ENCODE peak calls at places on chromosomes 1 and 21, in six cellular contexts. N is AG10803, U is OCI-LY7, P is A549, S is BJ, D is neuronal stem cell. G is an unnamed sample.

GRCh38 chr21:28089599-28090421 is 902.9 kb downstream of the LTN1 start:
- DNase-seq in N (no peak), U (no peak), P (no peak), S (no peak), D (no peak), G (peak; percentile 74)

GRCh38 chr21:38241029-38241740 is 15.6 kb upstream of the KCNJ15 start:
- DNase-seq in N (peak; percentile 88), U (no peak), P (no peak), S (peak; percentile 31), D (no peak), G (peak; percentile 75)

GRCh38 chr1:160046494-160047115 is 14.8 kb upstream of the PIGM start:
- DNase-seq in N (peak; percentile 44), U (peak; percentile 62), P (peak; percentile 75), S (no peak), D (no peak), G (peak; percentile 58)

GRCh38 chr1:246280551-246280950 is 226.5 kb downstream of the SMYD3 start:
- DNase-seq in N (peak; percentile 37), U (no peak), P (no peak), S (no peak), D (no peak), G (peak; percentile 65)

GRCh38 chr1:205053296-205053695 is 10.3 kb downstream of the CNTN2 start:
- DNase-seq in N (no peak), U (no peak), P (no peak), S (no peak), D (no peak), G (no peak)

GRCh38 chr1:181080543-181080942 is 8.0 kb upstream of the IER5 start:
- DNase-seq in N (no peak), U (no peak), P (no peak), S (no peak), D (no peak), G (no peak)

GRCh38 chr21:34989337-34990151 is 59.6 kb downstream of the RUNX1 start:
- DNase-seq in N (no peak), U (no peak), P (no peak), S (no peak), D (no peak), G (peak; percentile 56)

GRCh38 chr21:15414057-15414456 is 315.7 kb upstream of the USP25 start:
- DNase-seq in N (no peak), U (no peak), P (no peak), S (no peak), D (no peak), G (no peak)

GRCh38 chr1:197096137-197096536 is 29.1 kb upstream of the F13B start:
- DNase-seq in N (no peak), U (no peak), P (no peak), S (no peak), D (no peak), G (no peak)

GRCh38 chr1:47178665-47179022 is 11.2 kb downstream of the PDZK1IP1 start:
- DNase-seq in N (no peak), U (no peak), P (no peak), S (no peak), D (no peak), G (no peak)
- H3K4me3 ChIP-seq in N (peak overlapping the region; percentile 68), U (no peak overlapping the region), P (peak overlapping the region; percentile 46), S (peak overlapping the region; percentile 18), D (peak overlapping the region; percentile 27), G (peak overlapping the region; percentile 57)

DNA sequence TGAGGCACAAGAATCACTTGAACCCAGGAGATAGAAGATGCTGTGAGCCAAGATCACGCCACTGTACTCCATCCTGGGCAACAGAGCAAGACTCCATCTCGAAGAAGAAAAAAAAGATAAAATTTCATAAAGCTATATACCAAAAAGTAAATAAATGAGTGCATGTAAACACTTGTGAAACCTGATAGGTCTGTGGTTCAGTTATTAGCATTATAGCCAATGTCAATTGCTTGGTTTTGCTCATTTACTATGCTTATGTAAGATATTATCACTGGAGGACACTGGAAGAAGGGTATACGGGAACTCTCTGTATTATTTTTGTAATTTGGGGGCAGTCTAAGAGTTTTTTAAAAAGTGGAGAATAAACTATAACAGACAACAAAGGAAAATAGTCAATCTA is 17.7 kb upstream of the TAL1 start:
- DNase-seq in N (no peak), U (no peak), P (no peak), S (no peak), D (no peak), G (no peak)
- H3K4me3 ChIP-seq in N (no peak overlapping the region), U (no peak overlapping the region), P (no peak overlapping the region), S (no peak overlapping the region), D (no peak overlapping the region), G (no peak overlapping the region)

GRCh38 chr1:244050835-244051444 is at the start of gene ZBTB18:
- DNase-seq in N (peak; percentile 70), U (no peak), P (no peak), S (no peak), D (no peak), G (peak; percentile 21)
- H3K4me3 ChIP-seq in N (peak within 1 kb of the TSS; percentile 84), U (peak within 1 kb of the TSS; percentile 79), P (peak within 1 kb of the TSS; percentile 63), S (peak within 1 kb of the TSS; percentile 84), D (peak within 1 kb of the TSS; percentile 86), G (peak within 1 kb of the TSS; percentile 69)

GRCh38 chr1:215003686-215004085 is 78.9 kb upstream of the KCNK2 start:
- DNase-seq in N (no peak), U (no peak), P (no peak), S (no peak), D (no peak), G (no peak)
- H3K4me3 ChIP-seq in N (no peak overlapping the region), U (no peak overlapping the region), P (no peak overlapping the region), S (no peak overlapping the region), D (no peak overlapping the region), G (no peak overlapping the region)

GRCh38 chr1:53732912-53733317 is 6.0 kb downstream of the GLIS1 start:
- DNase-seq in N (peak; percentile 94), U (no peak), P (no peak), S (peak; percentile 95), D (no peak), G (peak; percentile 93)
- H3K4me3 ChIP-seq in N (peak overlapping the region; percentile 38), U (no peak overlapping the region), P (no peak overlapping the region), S (peak overlapping the region; percentile 14), D (no peak overlapping the region), G (peak overlapping the region; percentile 25)

GRCh38 chr1:232038704-232039103 is 412.1 kb downstream of the DISC1 start:
- DNase-seq in N (no peak), U (no peak), P (no peak), S (no peak), D (no peak), G (no peak)
- H3K4me3 ChIP-seq in N (no peak overlapping the region), U (no peak overlapping the region), P (no peak overlapping the region), S (no peak overlapping the region), D (no peak overlapping the region), G (no peak overlapping the region)

GRCh38 chr1:234262754-234263105 is 110.5 kb upstream of the COA6 start:
- DNase-seq in N (peak; percentile 37), U (no peak), P (no peak), S (no peak), D (no peak), G (no peak)
- H3K4me3 ChIP-seq in N (no peak overlapping the region), U (no peak overlapping the region), P (no peak overlapping the region), S (no peak overlapping the region), D (no peak overlapping the region), G (no peak overlapping the region)

DNA sequence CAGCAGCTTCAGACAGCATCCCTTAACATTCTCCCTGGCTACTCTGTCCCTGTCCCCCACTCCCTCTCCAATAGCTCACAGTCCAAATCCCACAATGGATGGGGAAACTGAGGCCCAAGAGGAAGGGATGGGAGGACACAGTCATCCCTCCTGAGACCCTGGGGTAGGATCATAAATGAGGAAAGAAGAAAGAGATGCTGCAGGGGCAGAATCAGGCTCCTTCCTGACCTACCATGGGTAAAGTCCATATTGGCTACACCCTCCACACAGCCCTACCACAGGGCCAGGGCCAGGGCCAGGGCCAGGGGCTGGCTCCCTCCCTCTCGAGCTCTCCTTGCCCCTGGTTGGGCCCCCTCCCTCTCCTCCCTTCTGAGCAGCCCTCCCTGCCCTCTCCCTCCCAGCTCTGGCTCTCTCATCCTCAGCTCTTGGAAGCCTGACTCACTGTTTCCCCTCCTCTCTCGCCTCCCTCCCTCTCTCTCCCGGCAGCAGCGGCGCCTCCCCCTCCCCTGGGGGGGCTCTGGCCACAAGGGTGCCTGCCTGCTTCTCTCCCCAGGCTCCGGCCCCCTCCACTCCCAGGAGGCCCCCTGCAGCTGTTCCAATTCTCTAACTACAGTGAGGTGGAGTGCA is 4.9 kb downstream of the AHDC1 start:
- DNase-seq in N (peak; percentile 53), U (peak; percentile 45), P (no peak), S (no peak), D (no peak), G (peak; percentile 77)
- H3K4me3 ChIP-seq in N (peak overlapping the region; percentile 29), U (no peak overlapping the region), P (no peak overlapping the region), S (peak overlapping the region; percentile 3), D (no peak overlapping the region), G (peak overlapping the region; percentile 37)

DNA sequence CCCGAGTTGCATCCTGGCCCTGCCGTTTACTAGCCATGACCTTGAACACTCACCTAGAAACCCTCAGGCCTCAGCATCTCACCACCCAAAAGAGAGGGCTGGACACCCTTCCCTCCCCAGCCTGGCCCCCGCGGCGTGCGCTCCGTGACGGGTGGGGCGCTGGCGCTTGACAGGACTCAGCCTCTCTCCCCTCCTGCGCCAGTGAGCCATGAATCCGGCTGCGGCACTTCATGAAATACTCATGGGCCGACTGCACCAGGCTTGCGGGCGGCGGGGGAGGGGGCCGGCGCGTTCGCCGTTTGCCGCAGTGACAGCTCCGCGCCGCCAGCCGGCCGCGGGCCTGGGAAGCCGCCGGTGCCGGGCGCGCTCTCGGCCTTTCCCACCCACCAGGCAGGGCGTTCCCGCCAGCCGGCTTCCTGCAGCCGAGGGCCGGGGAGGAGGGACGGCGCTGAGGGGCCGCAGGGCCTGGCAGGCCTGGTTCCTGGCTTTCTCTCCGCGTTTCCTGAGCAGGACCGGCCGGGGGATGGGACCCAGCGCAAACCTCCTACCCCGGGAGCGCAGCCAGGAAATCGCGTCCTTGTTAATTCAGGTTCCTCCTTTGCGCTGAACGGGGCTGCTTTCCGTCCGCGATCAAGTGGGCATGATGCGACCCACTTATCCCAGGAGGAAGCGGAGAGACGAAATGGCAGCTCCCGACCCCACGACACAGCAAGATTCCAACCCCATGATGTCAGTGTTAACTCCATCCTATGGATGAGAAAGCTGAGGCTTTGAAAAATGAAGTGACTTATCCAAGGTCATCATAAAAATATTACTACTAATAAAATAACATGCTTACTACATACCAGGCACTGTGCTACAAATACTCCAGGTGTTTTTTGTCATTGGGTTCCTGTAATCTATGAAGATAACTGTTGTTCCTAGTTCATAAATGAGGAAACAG is 9.1 kb upstream of the LUZP1 start:
- DNase-seq in N (peak; percentile 81), U (peak; percentile 90), P (no peak), S (no peak), D (peak; percentile 65), G (peak; percentile 78)
- H3K4me3 ChIP-seq in N (peak overlapping the region; percentile 66), U (peak overlapping the region; percentile 62), P (peak overlapping the region; percentile 41), S (peak overlapping the region; percentile 47), D (peak overlapping the region; percentile 61), G (peak overlapping the region; percentile 66)